ENCODE peak calls at places on chromosomes 3 and 15, in five cellular contexts. One of them, this sample, is unnamed.
A peak's percentile ranks its signal among the peaks of the same experiment; 100 is the strongest.

GRCh38 chr3:45832691-45833090 is 9.2 kb downstream of the LZTFL1 start:
- DNase-seq in HCT116: peak; percentile 21
- DNase-seq in HepG2: no peak
- DNase-seq in K562: no peak
- DNase-seq in GM12878: no peak
- DNase-seq in this sample: peak; percentile 71

GRCh38 chr15:66233487-66234415 is 19.8 kb downstream of the MEGF11 start:
- DNase-seq in HCT116: peak; percentile 38
- DNase-seq in HepG2: peak; percentile 23
- DNase-seq in K562: peak; percentile 64
- DNase-seq in GM12878: no peak
- DNase-seq in this sample: peak; percentile 7

GRCh38 chr15:60787737-60788513 is 309.0 kb upstream of the ICE2 start:
- DNase-seq in HCT116: no peak
- DNase-seq in HepG2: no peak
- DNase-seq in K562: no peak
- DNase-seq in GM12878: no peak
- DNase-seq in this sample: no peak

GRCh38 chr3:46848271-46849097 is 14.8 kb downstream of the MYL3 start:
- DNase-seq in HCT116: no peak
- DNase-seq in HepG2: no peak
- DNase-seq in K562: peak; percentile 58
- DNase-seq in GM12878: no peak
- DNase-seq in this sample: no peak

GRCh38 chr3:170815930-170816329 is 54.1 kb downstream of the RPL22L1 start:
- DNase-seq in HCT116: no peak
- DNase-seq in HepG2: no peak
- DNase-seq in K562: no peak
- DNase-seq in GM12878: no peak
- DNase-seq in this sample: no peak

GRCh38 chr3:9351709-9352126 is 11.1 kb upstream of the THUMPD3 start:
- DNase-seq in HCT116: peak; percentile 16
- DNase-seq in HepG2: no peak
- DNase-seq in K562: no peak
- DNase-seq in GM12878: no peak
- DNase-seq in this sample: no peak

GRCh38 chr15:80228959-80229610 is 22.9 kb downstream of the CTXND1 start:
- DNase-seq in HCT116: no peak
- DNase-seq in HepG2: no peak
- DNase-seq in K562: no peak
- DNase-seq in GM12878: no peak
- DNase-seq in this sample: no peak

GRCh38 chr3:182618981-182619591 is 174.2 kb upstream of the ATP11B start:
- DNase-seq in HCT116: peak; percentile 59
- DNase-seq in HepG2: no peak
- DNase-seq in K562: no peak
- DNase-seq in GM12878: no peak
- DNase-seq in this sample: no peak

GRCh38 chr15:72155021-72155621 is 36.9 kb downstream of the SENP8 start:
- DNase-seq in HCT116: no peak
- DNase-seq in HepG2: no peak
- DNase-seq in K562: no peak
- DNase-seq in GM12878: no peak
- DNase-seq in this sample: peak; percentile 95

GRCh38 chr3:89488800-89489580 is 381.6 kb downstream of the EPHA3 start:
- DNase-seq in HCT116: no peak
- DNase-seq in HepG2: no peak
- DNase-seq in K562: no peak
- DNase-seq in GM12878: no peak
- DNase-seq in this sample: no peak

GRCh38 chr15:36161781-36162212 is 417.6 kb upstream of the CDIN1 start:
- DNase-seq in HCT116: no peak
- DNase-seq in HepG2: no peak
- DNase-seq in K562: no peak
- DNase-seq in GM12878: no peak
- DNase-seq in this sample: no peak

GRCh38 chr15:82045179-82045891 is 483 bp downstream of the MEX3B start:
- DNase-seq in HCT116: no peak
- DNase-seq in HepG2: no peak
- DNase-seq in K562: no peak
- DNase-seq in GM12878: no peak
- DNase-seq in this sample: peak; percentile 35

GRCh38 chr3:127588675-127589577 is 1.6 kb downstream of the TPRA1 start:
- DNase-seq in HCT116: no peak
- DNase-seq in HepG2: peak; percentile 23
- DNase-seq in K562: peak; percentile 33
- DNase-seq in GM12878: no peak
- DNase-seq in this sample: no peak

GRCh38 chr3:152785051-152785450 is 49.9 kb upstream of the P2RY1 start:
- DNase-seq in HCT116: no peak
- DNase-seq in HepG2: no peak
- DNase-seq in K562: no peak
- DNase-seq in GM12878: no peak
- DNase-seq in this sample: no peak

GRCh38 chr15:31398677-31399260 is 72.1 kb downstream of the KLF13 start:
- DNase-seq in HCT116: no peak
- DNase-seq in HepG2: peak; percentile 24
- DNase-seq in K562: no peak
- DNase-seq in GM12878: no peak
- DNase-seq in this sample: no peak

GRCh38 chr3:50138266-50139230 is 16.6 kb upstream of the SEMA3F start:
- DNase-seq in HCT116: no peak
- DNase-seq in HepG2: no peak
- DNase-seq in K562: no peak
- DNase-seq in GM12878: no peak
- DNase-seq in this sample: no peak
- TF ChIP-seq JUND in HCT116: no peak
- TF ChIP-seq JUND in HepG2: no peak
- TF ChIP-seq JUND in K562: no peak
- TF ChIP-seq JUND in GM12878: no peak
- TF ChIP-seq JUND in this sample: no peak

DNA sequence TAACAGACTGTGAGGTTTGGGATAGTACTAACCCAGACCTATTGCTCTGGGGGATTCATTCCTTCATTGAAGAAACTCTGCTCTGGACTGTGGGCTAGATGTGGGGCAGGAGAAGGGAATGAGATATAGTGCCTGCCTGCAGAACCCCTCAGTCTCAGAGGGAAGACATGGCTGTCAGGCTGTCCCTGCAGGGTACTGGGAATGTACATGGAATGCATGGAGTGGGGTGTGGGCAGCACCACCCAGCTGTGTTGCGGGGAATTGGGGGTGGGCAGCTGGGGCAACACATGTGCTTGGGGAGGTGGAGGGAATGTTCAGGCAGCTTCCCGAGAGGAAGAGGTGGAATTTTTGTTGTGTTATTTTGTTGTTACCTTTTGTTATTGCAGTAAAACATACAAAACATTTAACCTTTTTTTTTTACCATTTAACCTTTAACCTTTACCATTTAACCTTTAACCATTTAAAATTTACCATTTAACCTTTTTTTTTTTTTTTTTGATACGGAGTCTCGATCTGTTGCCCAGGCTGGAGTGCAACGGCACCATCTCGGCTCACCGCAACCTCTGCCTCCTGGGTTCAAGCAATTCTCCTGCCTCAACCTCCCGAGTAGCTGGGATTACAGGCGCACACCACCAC is 7.3 kb downstream of the PAQR5 start:
- DNase-seq in HCT116: no peak
- DNase-seq in HepG2: no peak
- DNase-seq in K562: no peak
- DNase-seq in GM12878: no peak
- DNase-seq in this sample: no peak
- TF ChIP-seq JUND in HCT116: no peak
- TF ChIP-seq JUND in HepG2: no peak
- TF ChIP-seq JUND in K562: no peak
- TF ChIP-seq JUND in GM12878: no peak
- TF ChIP-seq JUND in this sample: no peak

DNA sequence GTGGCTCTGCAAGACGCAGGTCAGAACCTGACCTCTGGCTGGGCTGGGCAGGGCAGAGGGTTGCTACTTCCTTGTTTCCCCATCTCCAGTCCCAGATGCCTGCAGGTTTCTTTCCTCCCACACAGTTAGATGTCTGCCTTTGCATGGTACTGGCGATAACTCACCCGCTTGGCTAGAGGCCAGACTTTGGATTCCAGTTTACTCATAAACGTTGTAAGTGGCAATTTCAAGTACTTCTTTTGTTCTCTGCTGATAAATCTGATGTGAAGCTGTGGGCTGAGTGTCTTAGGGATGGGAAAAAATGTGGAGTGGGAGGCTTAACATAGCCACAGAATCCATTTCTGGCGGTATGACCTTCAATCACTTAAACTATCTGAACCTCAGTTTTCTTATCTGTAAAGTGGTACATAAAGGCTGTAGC is 194.2 kb downstream of the EBLN2 start:
- DNase-seq in HCT116: no peak
- DNase-seq in HepG2: no peak
- DNase-seq in K562: peak; percentile 48
- DNase-seq in GM12878: no peak
- DNase-seq in this sample: no peak
- TF ChIP-seq JUND in HCT116: no peak
- TF ChIP-seq JUND in HepG2: no peak
- TF ChIP-seq JUND in K562: no peak
- TF ChIP-seq JUND in GM12878: no peak
- TF ChIP-seq JUND in this sample: no peak

GRCh38 chr3:184347321-184348056 is 10.1 kb downstream of the FAM131A start:
- DNase-seq in HCT116: no peak
- DNase-seq in HepG2: no peak
- DNase-seq in K562: peak; percentile 43
- DNase-seq in GM12878: no peak
- DNase-seq in this sample: no peak
- TF ChIP-seq JUND in HCT116: no peak
- TF ChIP-seq JUND in HepG2: no peak
- TF ChIP-seq JUND in K562: no peak
- TF ChIP-seq JUND in GM12878: no peak
- TF ChIP-seq JUND in this sample: no peak

DNA sequence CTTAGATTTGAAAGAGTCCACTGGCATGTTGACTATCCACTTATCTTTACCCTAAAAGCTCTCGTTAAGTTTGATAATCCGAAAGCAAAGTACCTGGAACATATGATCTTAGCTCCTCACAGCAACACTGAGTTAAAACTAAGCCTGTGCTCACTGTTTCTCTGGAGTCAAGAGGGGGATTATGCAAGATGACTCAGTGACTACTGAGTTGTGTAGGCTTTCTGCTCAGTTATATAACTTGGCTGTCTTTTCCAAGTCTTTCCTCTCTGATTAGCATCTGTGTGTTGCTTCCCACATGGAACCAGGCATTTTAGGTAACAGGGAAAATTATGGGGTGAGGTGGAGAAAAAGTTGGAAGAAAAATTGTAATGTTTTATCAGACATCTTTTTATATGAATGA is 31.2 kb upstream of the MYO5C start:
- DNase-seq in HCT116: no peak
- DNase-seq in HepG2: no peak
- DNase-seq in K562: no peak
- DNase-seq in GM12878: no peak
- DNase-seq in this sample: no peak
- TF ChIP-seq JUND in HCT116: no peak
- TF ChIP-seq JUND in HepG2: no peak
- TF ChIP-seq JUND in K562: no peak
- TF ChIP-seq JUND in GM12878: no peak
- TF ChIP-seq JUND in this sample: no peak

GRCh38 chr15:88992216-88992615 is 79.0 kb upstream of the MFGE8 start:
- DNase-seq in HCT116: no peak
- DNase-seq in HepG2: no peak
- DNase-seq in K562: no peak
- DNase-seq in GM12878: no peak
- DNase-seq in this sample: no peak
- TF ChIP-seq JUND in HCT116: no peak
- TF ChIP-seq JUND in HepG2: no peak
- TF ChIP-seq JUND in K562: no peak
- TF ChIP-seq JUND in GM12878: no peak
- TF ChIP-seq JUND in this sample: no peak

GRCh38 chr15:67571643-67572415 is 29.3 kb downstream of the MAP2K5 start:
- DNase-seq in HCT116: no peak
- DNase-seq in HepG2: peak; percentile 4
- DNase-seq in K562: no peak
- DNase-seq in GM12878: no peak
- DNase-seq in this sample: no peak

GRCh38 chr15:67570875-67571642 is 28.6 kb downstream of the MAP2K5 start:
- DNase-seq in HCT116: no peak
- DNase-seq in HepG2: no peak
- DNase-seq in K562: no peak
- DNase-seq in GM12878: no peak
- DNase-seq in this sample: no peak

GRCh38 chr15:67573194-67573593 is 30.7 kb downstream of the MAP2K5 start:
- DNase-seq in HCT116: no peak
- DNase-seq in HepG2: no peak
- DNase-seq in K562: no peak
- DNase-seq in GM12878: no peak
- DNase-seq in this sample: no peak

GRCh38 chr15:67564590-67565345 is 22.3 kb downstream of the MAP2K5 start:
- DNase-seq in HCT116: no peak
- DNase-seq in HepG2: no peak
- DNase-seq in K562: no peak
- DNase-seq in GM12878: peak; percentile 80
- DNase-seq in this sample: no peak

DNA sequence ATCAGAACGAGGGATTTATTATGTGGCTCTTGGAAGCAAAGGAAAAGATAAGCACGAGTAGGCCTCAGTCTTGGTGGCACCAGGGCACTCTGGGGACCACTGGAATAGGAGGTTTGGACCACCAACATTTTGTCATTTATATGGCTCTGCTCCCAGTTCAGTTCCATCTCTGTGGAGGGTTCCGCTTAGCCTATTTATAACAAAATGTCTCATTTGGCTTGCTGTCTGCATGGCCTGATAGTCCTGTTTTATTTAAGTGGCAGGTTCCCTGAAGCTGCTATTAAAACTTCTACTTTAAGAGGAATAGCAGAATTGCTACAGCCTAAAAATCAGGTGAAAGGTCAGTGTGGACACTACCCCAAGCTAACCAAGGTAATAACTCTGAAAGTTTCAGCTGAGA is 27.2 kb downstream of the MAP2K5 start:
- DNase-seq in HCT116: no peak
- DNase-seq in HepG2: no peak
- DNase-seq in K562: no peak
- DNase-seq in GM12878: no peak
- DNase-seq in this sample: no peak
- TF ChIP-seq JUND in HCT116: no peak
- TF ChIP-seq JUND in HepG2: no peak
- TF ChIP-seq JUND in K562: no peak
- TF ChIP-seq JUND in GM12878: no peak
- TF ChIP-seq JUND in this sample: no peak

This sample was measured in T47D.